ENCODE peak calls at places on chromosomes 4 and X, in eight cellular contexts. A, Z, E, B, H, T, X and I are unnamed samples.

GRCh38 chr4:113822555-113823290 is 61.2 kb upstream of the CAMK2D start:
- DNase-seq in A (no peak), Z (no peak), E (no peak), B (no peak), H (peak), T (no peak), X (no peak), I (no peak)

GRCh38 chrX:67872958-67873357 is 329.1 kb downstream of the AR start:
- DNase-seq in A (no peak), Z (no peak), E (no peak), B (no peak), H (no peak), T (no peak), X (no peak), I (no peak)

GRCh38 chr4:135185256-135185655 is 983.7 kb upstream of the PABPC4L start:
- DNase-seq in A (no peak), Z (no peak), E (no peak), B (no peak), H (no peak), T (no peak), X (no peak), I (no peak)

GRCh38 chr4:24969486-24969885 is 56.6 kb upstream of the CCDC149 start:
- DNase-seq in A (no peak), Z (no peak), E (no peak), B (no peak), H (no peak), T (no peak), X (no peak), I (no peak)

GRCh38 chrX:68647156-68647957 is at the start of gene STARD8:
- DNase-seq in A (peak), Z (no peak), E (peak), B (no peak), H (peak), T (no peak), X (no peak), I (peak)

GRCh38 chr4:89078300-89078699 is 21.3 kb upstream of the FAM13A start:
- DNase-seq in A (no peak), Z (no peak), E (no peak), B (no peak), H (no peak), T (no peak), X (no peak), I (no peak)

GRCh38 chr4:165131247-165131832 is 18.7 kb upstream of the TMEM192 start:
- DNase-seq in A (peak), Z (peak), E (peak), B (peak), H (peak), T (peak), X (peak), I (peak)

GRCh38 chrX:45711231-45711630 is 510.6 kb upstream of the DIPK2B start:
- DNase-seq in A (no peak), Z (no peak), E (no peak), B (no peak), H (no peak), T (no peak), X (no peak), I (no peak)

GRCh38 chr4:123418486-123418931 is 21.9 kb downstream of the SPRY1 start:
- DNase-seq in A (peak), Z (peak), E (peak), B (no peak), H (peak), T (no peak), X (no peak), I (peak)

GRCh38 chrX:15050395-15050794 is 177.2 kb downstream of the MOSPD2 start:
- DNase-seq in A (no peak), Z (no peak), E (no peak), B (no peak), H (no peak), T (no peak), X (no peak), I (no peak)

GRCh38 chrX:127708155-127708554 is 344.0 kb downstream of the ACTRT1 start:
- DNase-seq in A (no peak), Z (no peak), E (no peak), B (no peak), H (no peak), T (no peak), X (no peak), I (peak)

GRCh38 chrX:110036162-110037033 is 33.5 kb downstream of the TMEM164 start:
- DNase-seq in A (no peak), Z (no peak), E (no peak), B (no peak), H (no peak), T (no peak), X (no peak), I (no peak)

GRCh38 chr4:169311643-169312365 is 41.0 kb upstream of the SH3RF1 start:
- DNase-seq in A (peak), Z (no peak), E (peak), B (peak), H (peak), T (no peak), X (no peak), I (peak)

GRCh38 chr4:186688150-186688943 is 35.3 kb downstream of the FAT1 start:
- DNase-seq in A (no peak), Z (no peak), E (peak), B (no peak), H (no peak), T (no peak), X (no peak), I (no peak)

GRCh38 chrX:100447563-100448397 is 37.7 kb upstream of the PCDH19 start:
- DNase-seq in A (peak), Z (no peak), E (peak), B (peak), H (peak), T (peak), X (peak), I (peak)

GRCh38 chr4:188439641-188440311 is 300.5 kb downstream of the TRIML1 start:
- DNase-seq in A (peak), Z (no peak), E (peak), B (no peak), H (peak), T (no peak), X (no peak), I (peak)

GRCh38 chrX:96126182-96126581 is 558.5 kb upstream of the DIAPH2 start:
- DNase-seq in A (no peak), Z (no peak), E (no peak), B (no peak), H (no peak), T (no peak), X (no peak), I (no peak)